ENCODE peak calls at places on chromosomes 13 and 19, in six cellular contexts. L, B, A, Z, H and V are unnamed samples.

GRCh38 chr19:13974073-13974472 is 21.8 kb downstream of the DCAF15 start:
- DNase-seq in L (no peak), B (peak; percentile 82), A (no peak), Z (no peak), H (no peak), V (no peak)

GRCh38 chr13:46520188-46520587 is 32.8 kb upstream of the LRCH1 start:
- DNase-seq in L (peak; percentile 80), B (no peak), A (no peak), Z (no peak), H (no peak), V (no peak)

GRCh38 chr19:14472202-14472961 is 2.8 kb downstream of the PTGER1 start:
- DNase-seq in L (peak; percentile 94), B (peak; percentile 90), A (no peak), Z (no peak), H (peak; percentile 75), V (peak; percentile 38)

GRCh38 chr13:37788346-37788745 is 81.2 kb downstream of the TRPC4 start:
- DNase-seq in L (no peak), B (no peak), A (no peak), Z (no peak), H (no peak), V (no peak)

GRCh38 chr13:28313579-28313978 is 175.2 kb downstream of the PAN3 start:
- DNase-seq in L (no peak), B (no peak), A (no peak), Z (no peak), H (no peak), V (no peak)

GRCh38 chr19:29549105-29550070 is 23.6 kb downstream of the VSTM2B start:
- DNase-seq in L (no peak), B (no peak), A (peak; percentile 34), Z (peak; percentile 78), H (no peak), V (no peak)

GRCh38 chr19:45250832-45251451 is at the start of gene MARK4:
- DNase-seq in L (no peak), B (peak; percentile 96), A (peak; percentile 72), Z (no peak), H (peak; percentile 63), V (peak; percentile 29)

GRCh38 chr19:38869836-38870607 is 8.1 kb downstream of the RINL start:
- DNase-seq in L (no peak), B (no peak), A (peak; percentile 94), Z (peak; percentile 92), H (peak; percentile 87), V (peak; percentile 78)

GRCh38 chr13:107835339-107836018 is 379.9 kb downstream of the LIG4 start:
- DNase-seq in L (no peak), B (no peak), A (no peak), Z (no peak), H (no peak), V (no peak)

GRCh38 chr13:75251188-75251587 is 230.8 kb downstream of the TBC1D4 start:
- DNase-seq in L (no peak), B (no peak), A (no peak), Z (no peak), H (no peak), V (no peak)

GRCh38 chr13:90272356-90272755 is 1075.1 kb upstream of the MIR17HG start:
- DNase-seq in L (no peak), B (no peak), A (no peak), Z (no peak), H (no peak), V (no peak)

GRCh38 chr13:49540552-49540951 is 44.8 kb downstream of the PHF11 start:
- DNase-seq in L (no peak), B (no peak), A (no peak), Z (no peak), H (peak; percentile 46), V (no peak)

GRCh38 chr13:113748862-113749451 is 10.1 kb upstream of the TMEM255B start:
- DNase-seq in L (no peak), B (no peak), A (no peak), Z (no peak), H (no peak), V (no peak)

GRCh38 chr19:57814505-57815246 is at the start of gene ZNF552:
- DNase-seq in L (peak; percentile 93), B (peak; percentile 79), A (peak; percentile 92), Z (peak; percentile 90), H (peak; percentile 85), V (peak; percentile 69)

GRCh38 chr19:33953023-33953422 is 156.4 kb downstream of the KCTD15 start:
- DNase-seq in L (peak; percentile 89), B (no peak), A (no peak), Z (no peak), H (no peak), V (no peak)

GRCh38 chr19:35911173-35911572 is 3.1 kb upstream of the TYROBP start:
- DNase-seq in L (no peak), B (no peak), A (no peak), Z (no peak), H (no peak), V (no peak)

GRCh38 chr19:46634656-46635218 is 1.3 kb downstream of the GNG8 start:
- DNase-seq in L (no peak), B (no peak), A (no peak), Z (no peak), H (peak; percentile 44), V (no peak)

GRCh38 chr13:21735621-21736401 is 64.9 kb downstream of the FGF9 start:
- DNase-seq in L (peak; percentile 89), B (no peak), A (no peak), Z (no peak), H (peak; percentile 23), V (no peak)

GRCh38 chr13:93243375-93244063 is 16.9 kb downstream of the GPC6 start:
- DNase-seq in L (no peak), B (no peak), A (no peak), Z (no peak), H (no peak), V (no peak)

GRCh38 chr19:17244618-17245534 is 843 bp downstream of the NR2F6 start:
- DNase-seq in L (no peak), B (no peak), A (no peak), Z (no peak), H (peak; percentile 57), V (no peak)

GRCh38 chr13:109715902-109716301 is 70.5 kb downstream of the IRS2 start:
- DNase-seq in L (peak; percentile 80), B (no peak), A (no peak), Z (no peak), H (no peak), V (peak; percentile 53)

GRCh38 chr13:99610702-99611289 is 109.5 kb downstream of the TM9SF2 start:
- DNase-seq in L (no peak), B (no peak), A (no peak), Z (no peak), H (no peak), V (no peak)

GRCh38 chr19:2055871-2056809 is 5.1 kb upstream of the MKNK2 start:
- DNase-seq in L (no peak), B (no peak), A (peak; percentile 92), Z (no peak), H (peak; percentile 88), V (peak; percentile 66)

GRCh38 chr13:24922390-24923304 is 158.7 kb downstream of the RNF17 start:
- DNase-seq in L (peak; percentile 99), B (peak; percentile 80), A (peak; percentile 98), Z (peak; percentile 97), H (peak; percentile 97), V (peak; percentile 94)

GRCh38 chr19:58170860-58171259 is 12.0 kb upstream of the ZNF274 start:
- DNase-seq in L (no peak), B (no peak), A (no peak), Z (no peak), H (no peak), V (no peak)

GRCh38 chr19:31733591-31733990 is 384.4 kb upstream of the TSHZ3 start:
- DNase-seq in L (peak; percentile 88), B (no peak), A (no peak), Z (no peak), H (no peak), V (no peak)
- H3K4me1 ChIP-seq in L (no peaks in the 10 kb centered on the region), B (no peaks in the 10 kb centered on the region), A (peaks cover 3% of the 10 kb centered on the region), Z (no peaks in the 10 kb centered on the region), H (no peaks in the 10 kb centered on the region), V (no peaks in the 10 kb centered on the region)

GRCh38 chr19:49677232-49677881 is at the start of gene PRMT1:
- DNase-seq in L (no peak), B (peak; percentile 85), A (no peak), Z (no peak), H (peak; percentile 70), V (no peak)
- TF ChIP-seq EP300 in L (no peak), B (no peak), A (no peak), Z (no peak), H (no peak), V (no peak)

GRCh38 chr19:18467978-18468377 is 30.0 kb upstream of the ISYNA1 start:
- DNase-seq in L (no peak), B (no peak), A (no peak), Z (no peak), H (no peak), V (no peak)

GRCh38 chr19:18465214-18465963 is 27.5 kb upstream of the ISYNA1 start:
- DNase-seq in L (no peak), B (no peak), A (peak; percentile 69), Z (no peak), H (no peak), V (no peak)

GRCh38 chr19:18465964-18466339 is 28.0 kb upstream of the ISYNA1 start:
- DNase-seq in L (no peak), B (no peak), A (peak; percentile 69), Z (no peak), H (no peak), V (no peak)

GRCh38 chr19:18464646-18465045 is 26.7 kb upstream of the ISYNA1 start:
- DNase-seq in L (peak; percentile 96), B (no peak), A (peak; percentile 98), Z (no peak), H (peak; percentile 88), V (peak; percentile 76)

DNA sequence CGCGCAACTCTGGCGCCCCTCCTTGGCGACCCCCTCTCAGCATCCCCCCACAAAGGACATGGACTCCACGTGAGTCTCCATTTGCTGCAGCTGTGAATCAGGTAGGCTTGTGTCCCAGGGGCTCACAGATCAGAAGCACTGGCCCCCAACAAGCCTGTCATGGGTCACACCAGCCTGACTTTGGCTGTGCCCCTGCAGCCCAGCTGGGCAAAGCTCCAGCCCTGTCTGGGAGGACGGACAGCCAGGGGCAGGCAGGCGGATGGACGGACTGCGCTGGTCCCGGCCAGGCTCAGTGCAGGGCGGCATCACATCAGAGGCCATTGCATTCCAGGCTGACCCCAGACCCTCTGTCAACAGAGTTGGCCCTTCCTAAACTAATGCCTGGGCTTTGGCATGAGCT is 28.4 kb upstream of the ISYNA1 start:
- DNase-seq in L (no peak), B (no peak), A (peak; percentile 66), Z (no peak), H (no peak), V (no peak)
- H3K4me1 ChIP-seq in L (peaks cover 97% of the 10 kb centered on the region), B (peaks cover 70% of the 10 kb centered on the region), A (peaks cover 71% of the 10 kb centered on the region), Z (peaks cover 68% of the 10 kb centered on the region), H (peaks cover 32% of the 10 kb centered on the region), V (peaks cover 34% of the 10 kb centered on the region)

DNA sequence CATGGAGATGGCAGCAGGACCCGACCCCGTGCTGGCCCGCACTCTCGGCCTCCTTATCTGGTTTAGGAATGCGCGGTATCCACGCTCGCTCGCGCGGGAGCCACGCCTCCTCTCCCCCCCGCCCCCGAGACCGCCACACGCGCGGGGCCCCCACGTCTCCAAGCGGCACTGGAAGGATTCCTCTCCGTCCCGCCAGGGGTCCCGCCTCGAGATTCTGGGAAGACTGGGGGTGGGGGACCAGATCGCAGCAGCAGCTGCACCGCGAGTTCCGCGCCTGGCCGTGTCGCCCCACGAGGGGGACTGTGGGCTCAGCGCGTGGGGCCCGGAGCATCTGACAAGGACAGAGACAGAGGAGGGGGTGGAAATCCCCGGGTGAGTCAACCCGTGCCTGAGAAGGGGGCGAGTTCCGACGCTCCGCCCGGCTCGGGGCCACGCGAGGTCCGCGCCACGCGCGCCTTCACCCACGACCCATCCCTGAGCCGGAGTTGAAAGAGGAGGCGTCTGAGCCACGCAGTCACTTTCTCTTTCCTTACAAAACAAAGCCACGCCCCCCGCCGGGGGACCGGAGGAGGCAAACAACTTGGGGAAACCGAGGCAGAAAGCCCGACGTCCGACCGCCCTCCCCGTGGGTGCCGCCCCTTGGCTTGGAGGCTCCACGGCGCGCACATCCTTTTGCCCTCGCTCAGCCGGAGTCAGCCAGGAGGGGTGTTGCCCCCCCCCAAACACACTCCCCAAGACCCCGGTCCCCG is 802 bp downstream of the S1PR2 start:
- DNase-seq in L (no peak), B (peak; percentile 71), A (peak; percentile 80), Z (peak; percentile 82), H (peak; percentile 74), V (peak; percentile 40)
- TF ChIP-seq EP300 in L (no peak), B (no peak), A (no peak), Z (no peak), H (no peak), V (no peak)